ENCODE peak calls at places on chromosomes 3 and 15, in eight cellular contexts. One of them, this sample, is unnamed.

GRCh38 chr3:38327335-38328009 is 19.1 kb upstream of the XYLB start:
- DNase-seq in activated T-cell treated with anti-CD3 and anti-CD28 coated beads, Interleukin-2, amount 50 U/mL, for 72 hours: peak; percentile 10
- DNase-seq in NCI-H1417: no peak
- DNase-seq in cardiac fibroblast: peak; percentile 83
- DNase-seq in lung: no peak
- DNase-seq in GM10248: no peak
- DNase-seq in effector memory CD4-positive, alpha-beta T cell: no peak
- DNase-seq in uterus: no peak
- DNase-seq in this sample: no peak

GRCh38 chr15:28047277-28047676 is 51.8 kb downstream of the OCA2 start:
- DNase-seq in effector memory CD4-positive, alpha-beta T cell: no peak
- DNase-seq in uterus: no peak
- DNase-seq in GM10248: no peak
- DNase-seq in cardiac fibroblast: no peak
- DNase-seq in NCI-H1417: no peak
- DNase-seq in activated T-cell treated with anti-CD3 and anti-CD28 coated beads, Interleukin-2, amount 50 U/mL, for 72 hours: no peak
- DNase-seq in lung: no peak
- DNase-seq in this sample: no peak

GRCh38 chr3:97177242-97177641 is 362.8 kb downstream of the EPHA6 start:
- DNase-seq in NCI-H1417: no peak
- DNase-seq in uterus: no peak
- DNase-seq in effector memory CD4-positive, alpha-beta T cell: no peak
- DNase-seq in lung: no peak
- DNase-seq in activated T-cell treated with anti-CD3 and anti-CD28 coated beads, Interleukin-2, amount 50 U/mL, for 72 hours: no peak
- DNase-seq in cardiac fibroblast: no peak
- DNase-seq in GM10248: no peak
- DNase-seq in this sample: no peak

GRCh38 chr15:86772369-86773059 is 692.8 kb downstream of the AGBL1 start:
- DNase-seq in activated T-cell treated with anti-CD3 and anti-CD28 coated beads, Interleukin-2, amount 50 U/mL, for 72 hours: no peak
- DNase-seq in NCI-H1417: no peak
- DNase-seq in cardiac fibroblast: no peak
- DNase-seq in GM10248: no peak
- DNase-seq in effector memory CD4-positive, alpha-beta T cell: no peak
- DNase-seq in lung: no peak
- DNase-seq in uterus: no peak
- DNase-seq in this sample: no peak

GRCh38 chr3:10546887-10547286 is 41.5 kb upstream of the ATP2B2 start:
- DNase-seq in GM10248: no peak
- DNase-seq in NCI-H1417: no peak
- DNase-seq in lung: no peak
- DNase-seq in uterus: no peak
- DNase-seq in cardiac fibroblast: no peak
- DNase-seq in effector memory CD4-positive, alpha-beta T cell: no peak
- DNase-seq in activated T-cell treated with anti-CD3 and anti-CD28 coated beads, Interleukin-2, amount 50 U/mL, for 72 hours: no peak
- DNase-seq in this sample: no peak

GRCh38 chr15:42153874-42154575 is 2.4 kb downstream of the PLA2G4F start:
- DNase-seq in uterus: no peak
- DNase-seq in GM10248: no peak
- DNase-seq in activated T-cell treated with anti-CD3 and anti-CD28 coated beads, Interleukin-2, amount 50 U/mL, for 72 hours: no peak
- DNase-seq in lung: no peak
- DNase-seq in effector memory CD4-positive, alpha-beta T cell: no peak
- DNase-seq in NCI-H1417: no peak
- DNase-seq in cardiac fibroblast: no peak
- DNase-seq in this sample: peak; percentile 41

GRCh38 chr3:12040902-12041301 is 36.7 kb downstream of the SYN2 start:
- DNase-seq in uterus: no peak
- DNase-seq in cardiac fibroblast: no peak
- DNase-seq in lung: no peak
- DNase-seq in GM10248: no peak
- DNase-seq in NCI-H1417: no peak
- DNase-seq in effector memory CD4-positive, alpha-beta T cell: no peak
- DNase-seq in activated T-cell treated with anti-CD3 and anti-CD28 coated beads, Interleukin-2, amount 50 U/mL, for 72 hours: no peak
- DNase-seq in this sample: no peak

GRCh38 chr15:58875343-58875742 is 58.1 kb downstream of the SLTM start:
- DNase-seq in GM10248: no peak
- DNase-seq in cardiac fibroblast: no peak
- DNase-seq in uterus: no peak
- DNase-seq in effector memory CD4-positive, alpha-beta T cell: no peak
- DNase-seq in NCI-H1417: no peak
- DNase-seq in activated T-cell treated with anti-CD3 and anti-CD28 coated beads, Interleukin-2, amount 50 U/mL, for 72 hours: no peak
- DNase-seq in lung: no peak
- DNase-seq in this sample: no peak

GRCh38 chr3:149085828-149086231 is 503 bp downstream of the HLTF start:
- DNase-seq in effector memory CD4-positive, alpha-beta T cell: no peak
- DNase-seq in cardiac fibroblast: peak; percentile 41
- DNase-seq in lung: no peak
- DNase-seq in NCI-H1417: peak; percentile 49
- DNase-seq in GM10248: peak; percentile 42
- DNase-seq in activated T-cell treated with anti-CD3 and anti-CD28 coated beads, Interleukin-2, amount 50 U/mL, for 72 hours: peak; percentile 14
- DNase-seq in uterus: no peak
- DNase-seq in this sample: no peak

GRCh38 chr3:112650472-112650871 is 9.5 kb upstream of the CCDC80 start:
- DNase-seq in effector memory CD4-positive, alpha-beta T cell: no peak
- DNase-seq in GM10248: no peak
- DNase-seq in uterus: no peak
- DNase-seq in activated T-cell treated with anti-CD3 and anti-CD28 coated beads, Interleukin-2, amount 50 U/mL, for 72 hours: no peak
- DNase-seq in NCI-H1417: no peak
- DNase-seq in lung: no peak
- DNase-seq in cardiac fibroblast: peak; percentile 50
- DNase-seq in this sample: no peak

GRCh38 chr3:170603770-170604510 is 18.1 kb upstream of the SLC7A14 start:
- DNase-seq in activated T-cell treated with anti-CD3 and anti-CD28 coated beads, Interleukin-2, amount 50 U/mL, for 72 hours: no peak
- DNase-seq in cardiac fibroblast: peak; percentile 27
- DNase-seq in uterus: no peak
- DNase-seq in lung: no peak
- DNase-seq in effector memory CD4-positive, alpha-beta T cell: no peak
- DNase-seq in NCI-H1417: no peak
- DNase-seq in GM10248: no peak
- DNase-seq in this sample: no peak

GRCh38 chr3:46271209-46271608 is 28.9 kb downstream of the CCR3 start:
- DNase-seq in activated T-cell treated with anti-CD3 and anti-CD28 coated beads, Interleukin-2, amount 50 U/mL, for 72 hours: no peak
- DNase-seq in lung: no peak
- DNase-seq in effector memory CD4-positive, alpha-beta T cell: no peak
- DNase-seq in uterus: no peak
- DNase-seq in GM10248: no peak
- DNase-seq in NCI-H1417: no peak
- DNase-seq in cardiac fibroblast: no peak
- DNase-seq in this sample: no peak

GRCh38 chr15:66935688-66936087 is 129.7 kb upstream of the SMAD3 start:
- DNase-seq in lung: no peak
- DNase-seq in NCI-H1417: no peak
- DNase-seq in uterus: no peak
- DNase-seq in effector memory CD4-positive, alpha-beta T cell: no peak
- DNase-seq in GM10248: no peak
- DNase-seq in activated T-cell treated with anti-CD3 and anti-CD28 coated beads, Interleukin-2, amount 50 U/mL, for 72 hours: no peak
- DNase-seq in cardiac fibroblast: no peak
- DNase-seq in this sample: peak; percentile 47

GRCh38 chr3:32140943-32141342 is 34.5 kb downstream of the GPD1L start:
- DNase-seq in GM10248: no peak
- DNase-seq in cardiac fibroblast: no peak
- DNase-seq in NCI-H1417: no peak
- DNase-seq in lung: no peak
- DNase-seq in uterus: no peak
- DNase-seq in effector memory CD4-positive, alpha-beta T cell: no peak
- DNase-seq in activated T-cell treated with anti-CD3 and anti-CD28 coated beads, Interleukin-2, amount 50 U/mL, for 72 hours: no peak
- DNase-seq in this sample: no peak

GRCh38 chr3:168933614-168934013 is 729.9 kb downstream of the MECOM start:
- DNase-seq in effector memory CD4-positive, alpha-beta T cell: no peak
- DNase-seq in uterus: no peak
- DNase-seq in cardiac fibroblast: peak; percentile 56
- DNase-seq in activated T-cell treated with anti-CD3 and anti-CD28 coated beads, Interleukin-2, amount 50 U/mL, for 72 hours: no peak
- DNase-seq in GM10248: no peak
- DNase-seq in lung: no peak
- DNase-seq in NCI-H1417: no peak
- DNase-seq in this sample: no peak

GRCh38 chr3:37994639-37994972 is 4.0 kb downstream of the VILL start:
- DNase-seq in GM10248: no peak
- DNase-seq in cardiac fibroblast: no peak
- DNase-seq in uterus: no peak
- DNase-seq in NCI-H1417: no peak
- DNase-seq in effector memory CD4-positive, alpha-beta T cell: no peak
- DNase-seq in lung: no peak
- DNase-seq in activated T-cell treated with anti-CD3 and anti-CD28 coated beads, Interleukin-2, amount 50 U/mL, for 72 hours: no peak
- DNase-seq in this sample: no peak

GRCh38 chr15:66723826-66724731 is 22.0 kb downstream of the SMAD6 start:
- DNase-seq in NCI-H1417: no peak
- DNase-seq in uterus: no peak
- DNase-seq in GM10248: no peak
- DNase-seq in lung: no peak
- DNase-seq in effector memory CD4-positive, alpha-beta T cell: no peak
- DNase-seq in activated T-cell treated with anti-CD3 and anti-CD28 coated beads, Interleukin-2, amount 50 U/mL, for 72 hours: no peak
- DNase-seq in cardiac fibroblast: no peak
- DNase-seq in this sample: no peak

GRCh38 chr3:54902286-54902685 is 25.6 kb downstream of the LRTM1 start:
- DNase-seq in lung: no peak
- DNase-seq in activated T-cell treated with anti-CD3 and anti-CD28 coated beads, Interleukin-2, amount 50 U/mL, for 72 hours: no peak
- DNase-seq in GM10248: no peak
- DNase-seq in uterus: no peak
- DNase-seq in cardiac fibroblast: no peak
- DNase-seq in NCI-H1417: no peak
- DNase-seq in effector memory CD4-positive, alpha-beta T cell: no peak
- DNase-seq in this sample: no peak

GRCh38 chr3:138046955-138047354 is 37.0 kb downstream of the CLDN18 start:
- DNase-seq in NCI-H1417: no peak
- DNase-seq in GM10248: no peak
- DNase-seq in lung: no peak
- DNase-seq in uterus: no peak
- DNase-seq in cardiac fibroblast: peak; percentile 31
- DNase-seq in effector memory CD4-positive, alpha-beta T cell: no peak
- DNase-seq in activated T-cell treated with anti-CD3 and anti-CD28 coated beads, Interleukin-2, amount 50 U/mL, for 72 hours: no peak
- DNase-seq in this sample: no peak

GRCh38 chr3:165519687-165520086 is 317.5 kb downstream of the BCHE start:
- DNase-seq in NCI-H1417: no peak
- DNase-seq in uterus: no peak
- DNase-seq in effector memory CD4-positive, alpha-beta T cell: no peak
- DNase-seq in GM10248: no peak
- DNase-seq in lung: no peak
- DNase-seq in activated T-cell treated with anti-CD3 and anti-CD28 coated beads, Interleukin-2, amount 50 U/mL, for 72 hours: no peak
- DNase-seq in cardiac fibroblast: no peak
- DNase-seq in this sample: no peak

GRCh38 chr3:148631124-148631903 is 66.4 kb upstream of the AGTR1 start:
- DNase-seq in cardiac fibroblast: no peak
- DNase-seq in uterus: no peak
- DNase-seq in GM10248: no peak
- DNase-seq in activated T-cell treated with anti-CD3 and anti-CD28 coated beads, Interleukin-2, amount 50 U/mL, for 72 hours: no peak
- DNase-seq in NCI-H1417: no peak
- DNase-seq in effector memory CD4-positive, alpha-beta T cell: no peak
- DNase-seq in lung: no peak
- DNase-seq in this sample: no peak

GRCh38 chr15:33581032-33581431 is 270.3 kb downstream of the RYR3 start:
- DNase-seq in effector memory CD4-positive, alpha-beta T cell: no peak
- DNase-seq in activated T-cell treated with anti-CD3 and anti-CD28 coated beads, Interleukin-2, amount 50 U/mL, for 72 hours: no peak
- DNase-seq in lung: peak; percentile 40
- DNase-seq in uterus: no peak
- DNase-seq in GM10248: no peak
- DNase-seq in NCI-H1417: no peak
- DNase-seq in cardiac fibroblast: peak; percentile 46
- DNase-seq in this sample: no peak

GRCh38 chr3:167350245-167350862 is 29.7 kb downstream of the ZBBX start:
- DNase-seq in lung: no peak
- DNase-seq in NCI-H1417: peak; percentile 24
- DNase-seq in GM10248: no peak
- DNase-seq in cardiac fibroblast: peak; percentile 5
- DNase-seq in activated T-cell treated with anti-CD3 and anti-CD28 coated beads, Interleukin-2, amount 50 U/mL, for 72 hours: no peak
- DNase-seq in effector memory CD4-positive, alpha-beta T cell: no peak
- DNase-seq in uterus: no peak
- DNase-seq in this sample: no peak

This sample was measured in sciatic nerve.